ENCODE peak calls at places on chromosomes 12 and 14, in six cellular contexts. One of them, this sample, is unnamed.

GRCh38 chr12:63802012-63802608 is 22.4 kb downstream of the RXYLT1 start:
- DNase-seq in GOT3: no peak
- DNase-seq in NCI-H1417: peak
- DNase-seq in adrenal gland: no peak
- DNase-seq in activated T-cell treated with anti-CD3 and anti-CD28 coated beads for 1 hour: no peak
- DNase-seq in germinal center: peak
- DNase-seq in this sample: peak

GRCh38 chr14:67566908-67567307 is 33.2 kb downstream of the PIGH start:
- DNase-seq in activated T-cell treated with anti-CD3 and anti-CD28 coated beads for 1 hour: no peak
- DNase-seq in NCI-H1417: no peak
- DNase-seq in germinal center: no peak
- DNase-seq in GOT3: no peak
- DNase-seq in adrenal gland: peak
- DNase-seq in this sample: no peak

GRCh38 chr12:50186667-50187066 is 19.5 kb upstream of the CERS5 start:
- DNase-seq in NCI-H1417: no peak
- DNase-seq in adrenal gland: no peak
- DNase-seq in germinal center: no peak
- DNase-seq in GOT3: no peak
- DNase-seq in activated T-cell treated with anti-CD3 and anti-CD28 coated beads for 1 hour: no peak
- DNase-seq in this sample: no peak

GRCh38 chr12:46332260-46332659 is 40.3 kb downstream of the SLC38A2 start:
- DNase-seq in adrenal gland: no peak
- DNase-seq in NCI-H1417: no peak
- DNase-seq in GOT3: no peak
- DNase-seq in germinal center: no peak
- DNase-seq in activated T-cell treated with anti-CD3 and anti-CD28 coated beads for 1 hour: no peak
- DNase-seq in this sample: no peak

GRCh38 chr12:51959211-51959610 is 7.7 kb downstream of the ACVR1B start:
- DNase-seq in GOT3: no peak
- DNase-seq in adrenal gland: peak
- DNase-seq in NCI-H1417: no peak
- DNase-seq in germinal center: no peak
- DNase-seq in activated T-cell treated with anti-CD3 and anti-CD28 coated beads for 1 hour: no peak
- DNase-seq in this sample: no peak

GRCh38 chr14:101563654-101564443 is 2.6 kb downstream of the DIO3 start:
- DNase-seq in adrenal gland: no peak
- DNase-seq in NCI-H1417: no peak
- DNase-seq in activated T-cell treated with anti-CD3 and anti-CD28 coated beads for 1 hour: no peak
- DNase-seq in GOT3: no peak
- DNase-seq in germinal center: no peak
- DNase-seq in this sample: no peak

GRCh38 chr12:23342407-23342806 is 607.1 kb downstream of the SOX5 start:
- DNase-seq in germinal center: no peak
- DNase-seq in activated T-cell treated with anti-CD3 and anti-CD28 coated beads for 1 hour: no peak
- DNase-seq in GOT3: no peak
- DNase-seq in adrenal gland: no peak
- DNase-seq in NCI-H1417: no peak
- DNase-seq in this sample: no peak

GRCh38 chr12:64650762-64651161 is 40.5 kb downstream of the RASSF3 start:
- DNase-seq in activated T-cell treated with anti-CD3 and anti-CD28 coated beads for 1 hour: no peak
- DNase-seq in germinal center: no peak
- DNase-seq in GOT3: no peak
- DNase-seq in NCI-H1417: no peak
- DNase-seq in adrenal gland: no peak
- DNase-seq in this sample: no peak

GRCh38 chr12:62731378-62731710 is 203.6 kb downstream of the PPM1H start:
- DNase-seq in adrenal gland: no peak
- DNase-seq in germinal center: no peak
- DNase-seq in activated T-cell treated with anti-CD3 and anti-CD28 coated beads for 1 hour: no peak
- DNase-seq in GOT3: no peak
- DNase-seq in NCI-H1417: peak
- DNase-seq in this sample: no peak

This sample was measured in OCI-LY7.